ENCODE peak calls at places on chromosomes 7 and 10, in four cellular contexts. Z is K562, X is SK-N-SH, L is H1. B is an unnamed sample.

GRCh38 chr7:124246262-124246863 is 213.5 kb upstream of the TMEM229A start:
- DNase-seq in Z (no peak), X (no peak), L (no peak), B (no peak)

GRCh38 chr7:151808296-151809155 is 68.4 kb downstream of the PRKAG2 start:
- DNase-seq in Z (no peak), X (peak), L (no peak), B (no peak)

GRCh38 chr7:91348686-91349085 is 84.5 kb downstream of the FZD1 start:
- DNase-seq in Z (no peak), X (no peak), L (no peak), B (no peak)

GRCh38 chr10:106500585-106501525 is 663.7 kb downstream of the SORCS1 start:
- DNase-seq in Z (no peak), X (no peak), L (no peak), B (no peak)

GRCh38 chr10:109429956-109430760 is 493.2 kb downstream of the XPNPEP1 start:
- DNase-seq in Z (no peak), X (no peak), L (no peak), B (no peak)

GRCh38 chr7:14807498-14807897 is 95.1 kb downstream of the DGKB start:
- DNase-seq in Z (no peak), X (no peak), L (no peak), B (no peak)

GRCh38 chr7:29170781-29171180 is 23.8 kb upstream of the CHN2 start:
- DNase-seq in Z (no peak), X (no peak), L (no peak), B (no peak)

GRCh38 chr7:72017756-72018155 is 394.4 kb downstream of the CALN1 start:
- DNase-seq in Z (no peak), X (no peak), L (peak), B (no peak)

GRCh38 chr10:30783939-30784500 is 154.5 kb upstream of the LYZL2 start:
- DNase-seq in Z (peak), X (peak), L (peak), B (peak)

GRCh38 chr7:134420509-134421125 is 38.3 kb downstream of the AKR1B1 start:
- DNase-seq in Z (peak), X (peak), L (peak), B (peak)

GRCh38 chr10:131983780-131984179 is 2.1 kb upstream of the BNIP3 start:
- DNase-seq in Z (no peak), X (no peak), L (no peak), B (no peak)

GRCh38 chr10:59362991-59363390 is 642 bp upstream of the FAM13C start:
- DNase-seq in Z (no peak), X (peak), L (peak), B (peak)

GRCh38 chr10:77205135-77205534 is 432.5 kb downstream of the KCNMA1 start:
- DNase-seq in Z (no peak), X (no peak), L (no peak), B (no peak)

GRCh38 chr10:110045772-110046171 is 38.0 kb downstream of the ADD3 start:
- DNase-seq in Z (no peak), X (no peak), L (no peak), B (no peak)

GRCh38 chr10:61067683-61068336 is 123.8 kb upstream of the RHOBTB1 start:
- DNase-seq in Z (no peak), X (no peak), L (no peak), B (no peak)

GRCh38 chr10:132942740-132943554 is 577 bp upstream of the CFAP46 start:
- DNase-seq in Z (no peak), X (peak), L (no peak), B (no peak)

GRCh38 chr7:142482899-142483658 is 225.2 kb upstream of the PRSS58 start:
- DNase-seq in Z (peak), X (peak), L (peak), B (peak)
- TF ChIP-seq TEAD4 in Z (peak), X (no peak), L (no peak), B (no peak)

GRCh38 chr7:31074403-31074802 is 22.3 kb downstream of the ADCYAP1R1 start:
- DNase-seq in Z (no peak), X (no peak), L (no peak), B (no peak)
- TF ChIP-seq TEAD4 in Z (no peak), X (no peak), L (no peak), B (no peak)

DNA sequence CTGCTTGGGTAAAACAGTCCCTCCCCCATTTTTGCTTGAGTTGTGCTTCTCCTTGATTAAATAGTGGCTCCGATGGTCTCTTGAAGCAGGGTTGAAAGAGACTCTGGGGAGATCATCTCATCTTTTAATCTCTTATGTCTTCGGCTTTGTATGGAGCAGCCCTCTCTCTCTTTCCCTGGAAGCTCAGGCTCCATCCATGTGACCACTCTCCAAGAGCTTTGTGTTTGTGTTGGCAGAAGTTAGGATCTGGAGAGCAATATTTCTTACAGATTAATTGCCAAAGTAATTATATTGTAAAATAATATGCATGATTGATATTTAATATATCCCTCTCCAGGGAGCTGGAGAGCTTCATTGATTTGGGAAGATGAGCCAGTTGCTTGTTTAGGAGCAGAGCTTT is 76.9 kb downstream of the LRRC4 start:
- DNase-seq in Z (no peak), X (no peak), L (no peak), B (no peak)
- TF ChIP-seq TEAD4 in Z (no peak), X (no peak), L (no peak), B (no peak)

DNA sequence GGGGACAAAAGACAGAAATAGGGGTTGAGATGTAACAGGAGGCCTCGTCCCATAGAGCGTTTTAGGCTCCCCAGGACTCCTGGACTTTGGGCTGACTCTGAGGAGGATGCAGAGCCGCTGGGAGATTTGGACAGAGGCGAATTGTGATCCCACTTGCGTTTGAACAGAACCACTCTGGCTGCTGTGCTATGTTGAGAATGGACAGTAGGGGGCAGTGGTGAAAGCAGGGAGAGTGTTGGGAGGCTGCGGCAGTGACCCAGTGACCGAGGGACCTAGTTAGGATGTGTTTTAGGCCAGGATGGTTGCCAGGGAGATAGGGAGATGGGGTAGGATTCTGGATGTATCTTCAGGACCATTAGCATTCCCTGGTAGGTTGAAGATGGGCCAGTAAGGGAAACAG is 271.6 kb downstream of the CCDC3 start:
- DNase-seq in Z (peak), X (peak), L (peak), B (peak)
- TF ChIP-seq TEAD4 in Z (no peak), X (no peak), L (no peak), B (no peak)

GRCh38 chr7:108348913-108349312 is 107.3 kb downstream of the NRCAM start:
- DNase-seq in Z (no peak), X (no peak), L (no peak), B (no peak)

GRCh38 chr7:108347616-108348015 is 108.6 kb downstream of the NRCAM start:
- DNase-seq in Z (no peak), X (no peak), L (peak), B (peak)

GRCh38 chr7:108345710-108346336 is 110.4 kb downstream of the NRCAM start:
- DNase-seq in Z (no peak), X (no peak), L (no peak), B (no peak)

DNA sequence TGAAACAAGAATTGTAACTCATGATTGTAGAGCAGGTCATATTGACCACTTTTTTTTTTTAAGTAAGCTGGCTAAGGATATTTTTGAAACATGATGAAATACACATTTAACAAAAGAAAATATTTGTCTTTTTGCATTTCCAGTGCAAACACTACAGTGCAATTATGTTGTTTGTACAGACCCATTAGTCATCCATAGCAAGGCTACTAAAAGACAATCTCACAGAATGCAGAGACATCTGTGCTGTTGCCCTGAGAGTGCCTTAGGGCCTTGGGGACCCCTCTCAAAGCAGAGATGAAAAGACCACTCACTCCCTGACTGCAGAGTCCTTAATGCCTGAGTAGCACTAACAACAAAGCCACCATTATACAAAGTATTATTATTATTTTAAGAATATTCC is 104.5 kb downstream of the NRCAM start:
- DNase-seq in Z (no peak), X (no peak), L (no peak), B (no peak)
- TF ChIP-seq TEAD4 in Z (no peak), X (no peak), L (no peak), B (no peak)

DNA sequence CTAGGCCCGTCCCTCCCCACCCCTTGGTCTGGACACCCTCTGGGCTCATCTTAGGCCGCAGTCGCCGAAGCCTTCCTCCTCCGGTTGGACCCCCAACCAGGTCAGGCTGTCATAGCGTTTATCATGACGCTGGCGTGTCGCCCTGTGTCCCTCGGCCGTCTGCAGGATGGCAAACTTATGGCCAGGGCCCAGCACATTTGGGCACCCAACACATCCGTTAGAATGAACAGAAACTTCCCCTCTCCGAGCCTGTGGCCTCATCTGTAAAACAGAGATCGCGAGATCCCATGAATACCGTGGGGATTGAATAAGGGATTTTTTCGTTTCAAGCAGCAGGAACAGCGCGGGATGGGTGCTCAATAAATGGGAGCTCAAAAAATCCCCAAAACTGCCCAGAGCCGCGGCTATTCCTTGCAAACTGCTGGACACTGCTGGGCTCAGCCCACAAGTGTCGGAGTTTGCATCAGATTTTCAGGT is 581 bp upstream of the AP5Z1 start:
- DNase-seq in Z (peak), X (peak), L (no peak), B (no peak)
- TF ChIP-seq TEAD4 in Z (no peak), X (no peak), L (no peak), B (no peak)

DNA sequence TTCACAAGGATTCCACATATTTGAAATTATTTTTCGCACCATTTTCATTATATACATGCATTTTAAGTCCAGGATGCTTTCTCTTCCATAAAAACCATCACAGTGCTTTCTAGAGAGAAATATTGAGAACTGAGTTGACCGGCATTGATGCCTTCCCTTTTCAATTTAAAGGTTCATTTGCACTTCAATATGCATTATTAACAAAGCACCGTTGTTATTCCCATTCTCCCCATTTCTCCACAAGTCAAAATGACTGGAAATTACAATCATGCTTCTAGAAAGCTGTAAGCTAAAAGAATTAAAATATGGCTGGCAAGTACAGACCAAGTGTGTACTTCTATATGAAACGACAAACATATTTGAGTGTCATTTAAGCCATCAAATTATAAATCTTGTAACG is 219.5 kb downstream of the FANK1 start:
- DNase-seq in Z (no peak), X (no peak), L (no peak), B (no peak)
- TF ChIP-seq TEAD4 in Z (no peak), X (no peak), L (no peak), B (no peak)

GRCh38 chr7:106246941-106247826 is 37.6 kb downstream of the NAMPT start:
- DNase-seq in Z (no peak), X (no peak), L (no peak), B (no peak)

GRCh38 chr7:106247827-106248201 is 37.0 kb downstream of the NAMPT start:
- DNase-seq in Z (no peak), X (no peak), L (no peak), B (no peak)

GRCh38 chr7:106239406-106239805 is 45.4 kb downstream of the NAMPT start:
- DNase-seq in Z (no peak), X (no peak), L (no peak), B (no peak)

GRCh38 chr7:106248616-106249015 is 36.2 kb downstream of the NAMPT start:
- DNase-seq in Z (no peak), X (no peak), L (no peak), B (no peak)

DNA sequence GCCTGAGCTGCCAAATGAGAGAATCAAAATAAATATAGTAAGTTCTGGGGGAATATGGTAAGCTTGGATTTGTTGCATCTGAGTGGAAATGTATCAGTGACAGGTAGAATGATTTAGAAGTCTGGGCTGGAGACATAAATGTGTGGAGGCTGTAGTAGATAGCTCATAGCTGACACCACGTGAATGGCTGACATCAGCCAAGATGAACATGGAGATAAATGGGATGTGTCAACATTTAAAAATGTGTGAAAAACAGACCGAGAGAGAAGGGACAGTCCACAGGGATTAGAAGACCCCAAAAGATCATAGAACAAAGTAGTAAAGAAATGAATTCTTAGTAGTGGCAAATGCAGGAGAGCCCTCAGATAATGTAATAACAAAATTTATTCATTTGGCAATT is 40.9 kb downstream of the NAMPT start:
- DNase-seq in Z (no peak), X (no peak), L (no peak), B (no peak)
- TF ChIP-seq TEAD4 in Z (peak), X (no peak), L (no peak), B (no peak)

GRCh38 chr7:84529480-84530205 is 335.1 kb upstream of the SEMA3A start:
- DNase-seq in Z (no peak), X (peak), L (no peak), B (no peak)
- TF ChIP-seq TEAD4 in Z (no peak), X (no peak), L (no peak), B (no peak)

B was measured in WTC11.